ENCODE peak calls at places on chromosomes 12 and 14, in six cellular contexts. M is HFF-Myc, T is fibroblast of lung, R is left ventricle myocardium inferior, Q is bronchial epithelial cell, F is tibial artery. J is an unnamed sample.

GRCh38 chr12:16062611-16063010 is 151.5 kb downstream of the DERA start:
- DNase-seq in M (no peak), Q (peak; percentile 64), T (peak; percentile 40), F (no peak), R (no peak), J (peak; percentile 33)

GRCh38 chr12:72330291-72330690 is 58.1 kb downstream of the TRHDE start:
- DNase-seq in R (no peak), T (peak; percentile 61), M (peak; percentile 47), Q (no peak), F (no peak), J (no peak)

GRCh38 chr12:90163975-90164374 is 455.3 kb upstream of the ATP2B1 start:
- DNase-seq in Q (no peak), T (no peak), F (no peak), R (no peak), M (no peak), J (peak; percentile 2)

GRCh38 chr12:123973552-123974341 is 732 bp downstream of the ZNF664 start:
- DNase-seq in F (peak; percentile 41), Q (no peak), T (peak; percentile 34), R (peak; percentile 51), M (no peak), J (peak; percentile 44)

GRCh38 chr14:91614187-91614586 is 104.1 kb upstream of the PPP4R3A start:
- DNase-seq in T (peak; percentile 13), Q (peak; percentile 62), F (no peak), R (no peak), M (no peak), J (peak; percentile 24)

GRCh38 chr14:76904100-76904739 is 78.0 kb downstream of the LRRC74A start:
- DNase-seq in T (peak; percentile 90), Q (peak; percentile 50), F (peak; percentile 60), M (no peak), R (peak; percentile 48), J (peak; percentile 78)

GRCh38 chr12:19945559-19946485 is 422.5 kb upstream of the PDE3A start:
- DNase-seq in R (no peak), F (no peak), M (no peak), T (peak; percentile 68), Q (peak; percentile 1), J (no peak)

GRCh38 chr12:123250471-123251383 is 17.5 kb downstream of the MTRFR start:
- DNase-seq in R (no peak), M (no peak), T (no peak), Q (peak; percentile 96), F (no peak), J (peak; percentile 95)

GRCh38 chr12:121279507-121279915 is 17.0 kb downstream of the CAMKK2 start:
- DNase-seq in T (peak; percentile 23), R (peak; percentile 70), M (no peak), Q (no peak), F (peak; percentile 53), J (no peak)

GRCh38 chr12:76688627-76689026 is 75.3 kb upstream of the ZDHHC17 start:
- DNase-seq in R (no peak), F (no peak), M (no peak), T (no peak), Q (no peak), J (no peak)
- TF ChIP-seq CTCF in R (no peak), F (no peak), M (peak; percentile 50), T (no peak), Q (no peak), J (peak; percentile 19)

GRCh38 chr14:58863576-58864345 is 226.0 kb downstream of the DACT1 start:
- DNase-seq in Q (no peak), T (no peak), R (no peak), F (no peak), M (no peak), J (no peak)

GRCh38 chr14:58862421-58862820 is 224.7 kb downstream of the DACT1 start:
- DNase-seq in R (no peak), Q (no peak), T (no peak), M (no peak), F (no peak), J (no peak)

GRCh38 chr14:58864751-58865519 is 227.2 kb downstream of the DACT1 start:
- DNase-seq in F (no peak), R (no peak), Q (no peak), M (peak; percentile 90), T (peak; percentile 87), J (peak; percentile 61)

GRCh38 chr14:58865520-58866281 is 227.9 kb downstream of the DACT1 start:
- DNase-seq in M (peak; percentile 81), F (no peak), Q (no peak), T (peak; percentile 79), R (no peak), J (no peak)

GRCh38 chr14:58861546-58861945 is 223.8 kb downstream of the DACT1 start:
- DNase-seq in Q (no peak), T (peak; percentile 83), M (no peak), R (no peak), F (no peak), J (no peak)
- TF ChIP-seq CTCF in Q (no peak), T (no peak), M (no peak), R (no peak), F (no peak), J (no peak)

GRCh38 chr12:56346663-56347062 is 8.0 kb downstream of the IL23A start:
- DNase-seq in Q (no peak), M (no peak), F (no peak), R (no peak), T (no peak), J (no peak)
- TF ChIP-seq CTCF in Q (no peak), M (no peak), F (no peak), R (no peak), T (no peak), J (no peak)

DNA sequence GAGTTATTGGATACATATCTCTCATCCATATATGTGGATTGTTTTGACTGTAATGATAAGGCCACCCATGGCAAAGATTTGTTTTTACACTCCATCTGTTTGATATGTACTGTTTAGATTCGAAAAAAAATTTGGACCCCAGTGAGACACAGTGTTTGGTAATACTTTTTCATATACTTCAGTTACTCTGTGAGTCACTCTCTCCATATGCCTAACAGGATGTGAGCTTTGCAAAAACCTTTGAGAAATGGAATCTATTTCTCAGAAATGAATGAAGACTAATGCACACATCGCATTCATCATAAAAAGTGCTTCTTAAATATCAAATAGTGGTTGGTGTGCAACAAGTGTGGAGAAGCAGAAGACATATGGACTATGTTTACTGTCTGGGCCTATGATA is 781.5 kb downstream of the SLC6A15 start:
- DNase-seq in R (no peak), T (peak; percentile 36), F (no peak), Q (peak; percentile 69), M (peak; percentile 61), J (peak; percentile 40)
- TF ChIP-seq CTCF in R (no peak), T (no peak), F (no peak), Q (no peak), M (no peak), J (no peak)

J was measured in MCF 10A.